ENCODE peak calls at places on chromosome 2, in nine cellular contexts. D is sigmoid colon; G is stimulated activated CD4-positive, alpha-beta T cell treated with anti-CD3 and anti-CD28 coated beads, TNF-alpha, amount 100 ng/mL, for 24 hours; O is activated T-cell treated with anti-CD3 and anti-CD28 coated beads, Interleukin-2, amount 50 U/mL, for 72 hours; I is activated effector memory CD4-positive, alpha-beta T cell treated with anti-CD3 and anti-CD28 coated beads, Interleukin-2, amount 50 U/mL, for 16 hours; C is Right ventricle myocardium superior; X is EL; Q is activated gamma-delta T cell treated with anti-CD3 and anti-CD28 coated beads, Interleukin-2, amount 50 U/mL, for 16 hours; R is GM04504. H is an unnamed sample.

GRCh38 chr2:213149949-213150314 is 1.5 kb downstream of the IKZF2 start:
- DNase-seq in D (no peak), R (no peak), X (peak), C (no peak), I (no peak), Q (no peak), G (no peak), O (no peak), H (no peak)

GRCh38 chr2:101030866-101031554 is 28.9 kb downstream of the RPL31 start:
- DNase-seq in I (no peak), R (no peak), C (no peak), O (no peak), X (no peak), D (no peak), G (no peak), Q (no peak), H (no peak)

GRCh38 chr2:226031078-226031937 is 631.8 kb downstream of the NYAP2 start:
- DNase-seq in X (peak), R (peak), I (no peak), G (peak), O (peak), D (peak), Q (no peak), C (peak), H (no peak)

GRCh38 chr2:37085731-37086147 is 1.4 kb downstream of the GPATCH11 start:
- DNase-seq in I (no peak), X (peak), C (no peak), Q (no peak), D (no peak), O (no peak), G (no peak), R (peak), H (no peak)

GRCh38 chr2:235496239-235496621 is 2.4 kb downstream of the AGAP1 start:
- DNase-seq in I (no peak), D (no peak), X (peak), G (no peak), C (no peak), O (no peak), Q (no peak), R (no peak), H (no peak)

GRCh38 chr2:121529439-121530209 is 1.1 kb upstream of the RNU4ATAC start:
- DNase-seq in O (peak), G (no peak), R (no peak), D (peak), I (no peak), X (peak), Q (no peak), C (peak), H (no peak)

GRCh38 chr2:42369551-42370229 is 8.7 kb upstream of the COX7A2L start:
- DNase-seq in O (no peak), G (no peak), R (no peak), D (no peak), I (no peak), X (no peak), Q (no peak), C (no peak), H (no peak)

GRCh38 chr2:130355181-130355577 is 677 bp upstream of the PTPN18 start:
- DNase-seq in O (no peak), R (no peak), G (no peak), C (no peak), X (peak), I (no peak), D (peak), Q (no peak), H (no peak)

GRCh38 chr2:239520811-239521517 is 120.1 kb upstream of the HDAC4 start:
- DNase-seq in I (no peak), D (no peak), Q (no peak), X (no peak), G (no peak), C (peak), O (no peak), R (no peak), H (no peak)

GRCh38 chr2:191714925-191715324 is 37.0 kb downstream of the NABP1 start:
- DNase-seq in X (no peak), Q (no peak), G (no peak), R (no peak), O (no peak), C (no peak), D (no peak), I (no peak), H (no peak)

GRCh38 chr2:69087912-69088240 is 74.9 kb downstream of the ANTXR1 start:
- DNase-seq in G (no peak), R (peak), C (no peak), Q (no peak), I (no peak), D (no peak), O (no peak), X (peak), H (no peak)

GRCh38 chr2:241673797-241674725 is 12.6 kb downstream of the DTYMK start:
- DNase-seq in D (no peak), G (no peak), C (peak), X (peak), Q (no peak), I (no peak), R (no peak), O (no peak), H (no peak)

GRCh38 chr2:224126001-224126400 is 86.9 kb upstream of the SERPINE2 start:
- DNase-seq in R (no peak), D (no peak), O (no peak), C (peak), G (no peak), X (no peak), Q (no peak), I (no peak), H (no peak)

GRCh38 chr2:179562330-179562885 is 297.8 kb upstream of the SESTD1 start:
- DNase-seq in Q (no peak), C (no peak), R (no peak), O (no peak), G (no peak), I (no peak), X (no peak), D (no peak), H (no peak)

GRCh38 chr2:10906926-10907479 is 4.7 kb upstream of the KCNF1 start:
- DNase-seq in D (no peak), X (no peak), R (no peak), Q (no peak), I (no peak), G (no peak), O (no peak), C (no peak), H (no peak)

GRCh38 chr2:144083211-144083610 is 436.7 kb downstream of the ZEB2 start:
- DNase-seq in G (no peak), I (no peak), Q (no peak), D (no peak), O (no peak), X (peak), C (no peak), R (peak), H (no peak)

GRCh38 chr2:9091819-9092218 is 88.3 kb upstream of the MBOAT2 start:
- DNase-seq in G (no peak), Q (no peak), C (no peak), I (no peak), D (no peak), X (peak), O (no peak), R (no peak), H (no peak)

GRCh38 chr2:62319061-62319460 is 123.1 kb downstream of the B3GNT2 start:
- DNase-seq in C (no peak), Q (no peak), D (no peak), O (no peak), I (no peak), G (no peak), X (no peak), R (no peak), H (no peak)

GRCh38 chr2:171741189-171741588 is 53.9 kb downstream of the DYNC1I2 start:
- DNase-seq in G (no peak), Q (no peak), D (no peak), X (peak), R (no peak), O (no peak), I (no peak), C (no peak), H (no peak)

GRCh38 chr2:98771771-98772521 is 41.0 kb upstream of the MGAT4A start:
- DNase-seq in X (no peak), D (no peak), I (peak), Q (peak), R (no peak), O (peak), C (no peak), G (no peak), H (no peak)

GRCh38 chr2:179694963-179695362 is 166.4 kb downstream of the ZNF385B start:
- DNase-seq in C (no peak), Q (no peak), I (no peak), X (no peak), R (no peak), D (no peak), G (no peak), O (no peak), H (no peak)

GRCh38 chr2:65681503-65681902 is 249.1 kb upstream of the SPRED2 start:
- DNase-seq in R (no peak), D (no peak), O (no peak), G (no peak), X (no peak), C (no peak), Q (no peak), I (no peak), H (no peak)

GRCh38 chr2:96353032-96353561 is 17.5 kb downstream of the NCAPH start:
- DNase-seq in Q (no peak), D (no peak), I (no peak), X (peak), O (no peak), R (peak), C (peak), G (no peak), H (no peak)

GRCh38 chr2:73243884-73244570 is 9.9 kb downstream of the CCT7 start:
- DNase-seq in D (no peak), G (no peak), R (peak), O (no peak), C (no peak), I (peak), Q (no peak), X (peak), H (no peak)

GRCh38 chr2:10987861-10988260 is 76.1 kb downstream of the KCNF1 start:
- DNase-seq in C (no peak), X (no peak), Q (no peak), I (peak), G (no peak), D (no peak), O (no peak), R (no peak), H (no peak)

GRCh38 chr2:33380661-33381183 is 95.7 kb upstream of the RASGRP3 start:
- DNase-seq in O (no peak), X (no peak), I (no peak), Q (no peak), R (no peak), G (no peak), C (no peak), D (no peak), H (no peak)

GRCh38 chr2:119760876-119761275 is 1.2 kb downstream of the PTPN4 start:
- DNase-seq in D (no peak), G (no peak), I (no peak), Q (no peak), R (no peak), C (no peak), O (no peak), X (peak), H (no peak)